ENCODE peak calls at places on chromosome 9, in six cellular contexts. One of them, this sample, is unnamed.

GRCh38 chr9:114476891-114477469 is 28.3 kb downstream of the WHRN start:
- DNase-seq in HepG2: no peak
- DNase-seq in IMR-90: no peak
- DNase-seq in breast epithelium: no peak
- DNase-seq in sigmoid colon: no peak
- DNase-seq in NB4: no peak
- DNase-seq in this sample: no peak

GRCh38 chr9:72356019-72356653 is 8.9 kb downstream of the ZFAND5 start:
- DNase-seq in HepG2: no peak
- DNase-seq in IMR-90: no peak
- DNase-seq in breast epithelium: no peak
- DNase-seq in sigmoid colon: no peak
- DNase-seq in NB4: no peak
- DNase-seq in this sample: no peak

GRCh38 chr9:93859431-93860215 is 95.5 kb downstream of the BARX1 start:
- DNase-seq in HepG2: no peak
- DNase-seq in IMR-90: no peak
- DNase-seq in breast epithelium: no peak
- DNase-seq in sigmoid colon: no peak
- DNase-seq in NB4: peak
- DNase-seq in this sample: no peak

GRCh38 chr9:127090341-127090985 is 32.0 kb downstream of the ANGPTL2 start:
- DNase-seq in HepG2: no peak
- DNase-seq in IMR-90: no peak
- DNase-seq in breast epithelium: no peak
- DNase-seq in sigmoid colon: peak
- DNase-seq in NB4: no peak
- DNase-seq in this sample: no peak

GRCh38 chr9:95874303-95874988 is 1.0 kb upstream of the ERCC6L2 start:
- DNase-seq in HepG2: peak
- DNase-seq in IMR-90: peak
- DNase-seq in breast epithelium: no peak
- DNase-seq in sigmoid colon: no peak
- DNase-seq in NB4: no peak
- DNase-seq in this sample: no peak

GRCh38 chr9:27765931-27766835 is 192.9 kb upstream of the C9orf72 start:
- DNase-seq in HepG2: no peak
- DNase-seq in IMR-90: no peak
- DNase-seq in breast epithelium: no peak
- DNase-seq in sigmoid colon: no peak
- DNase-seq in NB4: no peak
- DNase-seq in this sample: no peak

GRCh38 chr9:19174127-19174921 is 47.0 kb upstream of the PLIN2 start:
- DNase-seq in HepG2: peak
- DNase-seq in IMR-90: peak
- DNase-seq in breast epithelium: peak
- DNase-seq in sigmoid colon: peak
- DNase-seq in NB4: peak
- DNase-seq in this sample: peak

GRCh38 chr9:98453589-98454311 is 198.3 kb upstream of the TBC1D2 start:
- DNase-seq in HepG2: no peak
- DNase-seq in IMR-90: peak
- DNase-seq in breast epithelium: no peak
- DNase-seq in sigmoid colon: no peak
- DNase-seq in NB4: no peak
- DNase-seq in this sample: no peak

GRCh38 chr9:20496328-20496727 is 126.0 kb downstream of the MLLT3 start:
- DNase-seq in HepG2: no peak
- DNase-seq in IMR-90: no peak
- DNase-seq in breast epithelium: no peak
- DNase-seq in sigmoid colon: no peak
- DNase-seq in NB4: no peak
- DNase-seq in this sample: no peak

GRCh38 chr9:95447660-95448420 is 68.9 kb downstream of the PTCH1 start:
- DNase-seq in HepG2: no peak
- DNase-seq in IMR-90: no peak
- DNase-seq in breast epithelium: no peak
- DNase-seq in sigmoid colon: no peak
- DNase-seq in NB4: no peak
- DNase-seq in this sample: peak

GRCh38 chr9:89954229-89954628 is 349.4 kb downstream of the GADD45G start:
- DNase-seq in HepG2: no peak
- DNase-seq in IMR-90: no peak
- DNase-seq in breast epithelium: no peak
- DNase-seq in sigmoid colon: no peak
- DNase-seq in NB4: no peak
- DNase-seq in this sample: no peak

DNA sequence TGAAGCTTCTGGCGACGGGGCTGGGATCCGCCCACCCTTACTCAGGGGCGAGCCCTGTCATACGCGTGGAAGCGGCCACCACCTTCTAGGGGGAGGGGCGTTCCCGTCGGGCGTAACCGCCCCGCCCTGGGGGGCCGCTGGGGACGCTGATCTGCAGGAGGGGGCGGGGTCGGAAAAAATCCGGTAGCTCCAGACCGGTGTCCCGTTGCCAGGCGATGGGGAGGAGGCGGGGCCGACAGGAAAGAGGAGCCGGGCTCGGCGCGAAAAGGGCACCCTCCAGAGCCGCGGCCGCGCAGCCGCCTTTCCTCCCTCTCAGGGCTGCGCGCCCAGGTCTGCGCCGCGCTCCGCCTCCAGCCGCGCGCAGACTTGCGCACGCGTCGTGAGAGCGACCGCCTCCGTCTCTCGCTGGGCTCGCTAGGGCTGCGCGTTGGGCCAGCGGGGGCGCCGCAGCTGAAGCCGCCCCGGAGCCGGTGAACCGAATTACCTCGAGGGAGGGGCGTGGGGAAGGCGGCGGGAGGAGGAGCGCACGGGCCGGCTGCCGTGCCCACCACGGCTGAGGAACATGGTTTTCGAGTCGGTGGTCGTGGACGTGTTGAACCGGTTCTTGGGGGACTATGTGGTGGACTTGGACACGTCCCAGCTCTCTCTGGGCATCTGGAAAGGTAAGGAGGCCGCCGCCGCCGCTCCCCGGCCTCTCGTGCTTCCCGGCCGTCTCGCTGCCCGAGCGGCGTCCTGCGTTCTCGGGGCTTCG is at the start of gene VPS13A:
- DNase-seq in HepG2: peak
- DNase-seq in IMR-90: peak
- DNase-seq in breast epithelium: peak
- DNase-seq in sigmoid colon: peak
- DNase-seq in NB4: peak
- DNase-seq in this sample: peak
- TF ChIP-seq POLR2A in HepG2: peak
- TF ChIP-seq POLR2A in IMR-90: no peak
- TF ChIP-seq POLR2A in breast epithelium: no peak
- TF ChIP-seq POLR2A in sigmoid colon: peak
- TF ChIP-seq POLR2A in NB4: peak
- TF ChIP-seq POLR2A in this sample: peak

GRCh38 chr9:70415041-70415440 is 584 bp upstream of the KLF9 start:
- DNase-seq in HepG2: no peak
- DNase-seq in IMR-90: no peak
- DNase-seq in breast epithelium: no peak
- DNase-seq in sigmoid colon: no peak
- DNase-seq in NB4: no peak
- DNase-seq in this sample: no peak

GRCh38 chr9:70415476-70415875 is 1.0 kb upstream of the KLF9 start:
- DNase-seq in HepG2: no peak
- DNase-seq in IMR-90: no peak
- DNase-seq in breast epithelium: no peak
- DNase-seq in sigmoid colon: no peak
- DNase-seq in NB4: no peak
- DNase-seq in this sample: no peak

GRCh38 chr9:70412678-70413426 is 1.6 kb downstream of the KLF9 start:
- DNase-seq in HepG2: peak
- DNase-seq in IMR-90: peak
- DNase-seq in breast epithelium: peak
- DNase-seq in sigmoid colon: peak
- DNase-seq in NB4: peak
- DNase-seq in this sample: peak

GRCh38 chr9:70413427-70413797 is 1.0 kb downstream of the KLF9 start:
- DNase-seq in HepG2: no peak
- DNase-seq in IMR-90: no peak
- DNase-seq in breast epithelium: no peak
- DNase-seq in sigmoid colon: no peak
- DNase-seq in NB4: no peak
- DNase-seq in this sample: no peak

DNA sequence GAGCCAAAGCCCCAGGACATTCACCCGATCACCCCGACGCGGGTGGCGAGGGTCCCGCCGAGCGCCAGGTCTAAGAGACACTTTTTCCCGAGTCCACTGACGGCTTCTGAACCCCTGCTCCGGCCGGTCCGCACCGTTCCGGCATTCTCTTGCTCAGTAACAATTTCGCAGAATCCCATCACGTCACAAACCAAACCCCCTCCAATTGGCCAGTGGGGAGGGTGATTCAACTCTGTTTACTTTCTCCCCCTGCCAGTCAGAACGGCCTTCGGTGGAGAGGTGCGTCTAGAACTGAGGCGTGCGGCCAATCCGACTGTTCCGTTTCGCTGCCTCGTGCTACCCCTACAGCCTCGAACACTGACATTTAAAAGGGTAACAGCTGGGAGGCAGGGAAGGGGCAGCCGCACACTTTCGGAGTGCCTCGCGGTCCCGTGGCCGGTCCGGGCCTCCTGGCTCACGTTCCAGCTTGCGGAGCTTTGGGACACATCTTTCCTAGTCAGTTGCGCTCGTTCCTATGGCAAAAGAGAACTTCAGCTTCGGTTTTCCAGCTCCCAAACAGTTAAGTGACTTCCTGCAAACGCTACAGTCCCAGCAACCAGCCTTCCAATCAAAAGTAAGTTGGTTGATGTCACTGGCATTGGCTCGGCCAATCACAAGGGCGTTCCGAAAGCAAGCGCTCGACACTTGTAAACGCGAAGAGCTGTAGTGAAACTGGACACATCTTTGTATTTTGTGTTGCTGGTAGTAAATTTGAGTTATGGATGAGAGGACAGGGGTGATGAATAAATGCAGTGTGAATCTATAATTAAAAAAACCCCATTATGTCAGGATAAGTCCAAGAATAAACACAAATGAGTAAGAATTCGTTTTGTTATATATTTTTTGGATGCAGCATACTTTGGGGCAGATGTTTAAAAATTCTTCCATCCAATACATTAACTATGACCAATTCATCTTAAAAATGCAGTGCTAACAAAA is at the start of gene KLF9:
- DNase-seq in HepG2: peak
- DNase-seq in IMR-90: peak
- DNase-seq in breast epithelium: peak
- DNase-seq in sigmoid colon: peak
- DNase-seq in NB4: peak
- DNase-seq in this sample: peak
- TF ChIP-seq POLR2A in HepG2: no peak
- TF ChIP-seq POLR2A in IMR-90: peak
- TF ChIP-seq POLR2A in breast epithelium: peak
- TF ChIP-seq POLR2A in sigmoid colon: peak
- TF ChIP-seq POLR2A in NB4: peak
- TF ChIP-seq POLR2A in this sample: peak

GRCh38 chr9:122095010-122095767 is 2.1 kb upstream of the TTLL11 start:
- DNase-seq in HepG2: peak
- DNase-seq in IMR-90: peak
- DNase-seq in breast epithelium: no peak
- DNase-seq in sigmoid colon: peak
- DNase-seq in NB4: peak
- DNase-seq in this sample: no peak

GRCh38 chr9:122090287-122090883 is 2.7 kb downstream of the TTLL11 start:
- DNase-seq in HepG2: peak
- DNase-seq in IMR-90: no peak
- DNase-seq in breast epithelium: no peak
- DNase-seq in sigmoid colon: no peak
- DNase-seq in NB4: no peak
- DNase-seq in this sample: no peak

GRCh38 chr9:122091682-122092592 is 1.2 kb downstream of the TTLL11 start:
- DNase-seq in HepG2: no peak
- DNase-seq in IMR-90: no peak
- DNase-seq in breast epithelium: no peak
- DNase-seq in sigmoid colon: no peak
- DNase-seq in NB4: peak
- DNase-seq in this sample: no peak

GRCh38 chr9:122090981-122091380 is 2.1 kb downstream of the TTLL11 start:
- DNase-seq in HepG2: no peak
- DNase-seq in IMR-90: no peak
- DNase-seq in breast epithelium: no peak
- DNase-seq in sigmoid colon: no peak
- DNase-seq in NB4: no peak
- DNase-seq in this sample: no peak

DNA sequence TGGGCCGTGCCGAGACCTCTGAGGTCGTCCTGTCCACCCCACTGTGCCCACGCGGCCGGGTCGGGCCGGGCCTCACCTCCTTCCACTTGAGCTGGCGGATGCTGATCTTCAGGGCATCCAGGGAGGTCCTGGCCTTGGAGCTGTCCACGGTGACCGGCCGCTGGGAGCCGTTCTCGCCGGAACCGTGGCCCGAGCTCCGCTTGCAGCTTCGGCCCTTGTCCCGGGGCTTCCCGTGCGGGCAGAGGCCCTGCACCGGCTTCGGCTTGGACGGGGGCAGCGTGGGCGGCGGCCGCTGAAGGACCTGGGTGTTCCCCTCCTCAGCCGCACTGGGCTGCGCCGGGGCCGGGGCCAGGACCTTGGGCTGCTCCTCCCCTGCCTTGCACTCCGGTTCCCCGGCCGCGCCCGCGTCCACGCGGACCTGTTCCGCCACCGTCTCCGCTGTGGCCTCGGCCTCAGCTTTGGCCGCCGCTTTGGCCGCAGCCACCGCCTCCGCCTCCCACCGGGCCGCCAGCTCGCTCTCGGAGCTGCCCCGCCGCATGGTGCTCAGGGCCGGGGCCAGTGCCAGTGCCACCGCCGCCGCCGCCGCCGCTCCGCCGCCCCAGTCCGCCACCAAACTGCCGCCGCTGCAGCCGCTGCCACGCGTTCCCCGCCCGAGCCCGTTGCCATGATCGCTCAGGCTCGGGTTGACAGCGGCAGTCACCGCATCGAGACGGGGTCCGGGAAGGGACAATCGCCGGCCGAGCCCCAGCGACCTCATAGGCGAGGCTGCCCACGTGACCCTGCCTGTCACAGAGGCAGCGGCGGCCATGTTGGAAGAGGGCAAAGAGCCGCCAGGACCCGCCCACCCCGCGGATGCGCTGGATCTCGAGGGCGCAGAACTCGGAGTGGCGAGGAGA is at the start of gene TTLL11:
- DNase-seq in HepG2: peak
- DNase-seq in IMR-90: peak
- DNase-seq in breast epithelium: peak
- DNase-seq in sigmoid colon: peak
- DNase-seq in NB4: peak
- DNase-seq in this sample: peak
- TF ChIP-seq POLR2A in HepG2: peak
- TF ChIP-seq POLR2A in IMR-90: no peak
- TF ChIP-seq POLR2A in breast epithelium: no peak
- TF ChIP-seq POLR2A in sigmoid colon: no peak
- TF ChIP-seq POLR2A in NB4: no peak
- TF ChIP-seq POLR2A in this sample: no peak

DNA sequence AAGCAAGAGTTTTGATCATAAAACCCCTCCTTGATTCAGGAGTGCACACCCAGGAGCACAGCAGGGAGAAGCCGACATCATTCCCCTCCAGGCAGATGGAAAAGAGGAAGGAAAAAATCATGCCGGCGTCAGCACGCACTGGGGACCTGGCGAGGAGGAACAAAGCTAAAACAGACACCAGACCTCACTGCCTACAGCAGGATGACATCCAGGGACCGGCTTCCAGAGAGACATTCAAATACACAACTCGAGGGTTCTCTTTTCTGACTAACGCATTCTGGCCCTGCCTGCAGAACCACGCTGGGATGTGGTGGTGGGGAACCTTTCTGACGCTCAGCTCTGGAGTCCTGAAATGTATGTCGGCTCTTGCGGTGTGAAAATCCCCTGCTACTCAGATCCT is 2.7 kb downstream of the UBAC1 start:
- DNase-seq in HepG2: no peak
- DNase-seq in IMR-90: no peak
- DNase-seq in breast epithelium: no peak
- DNase-seq in sigmoid colon: no peak
- DNase-seq in NB4: no peak
- DNase-seq in this sample: no peak
- TF ChIP-seq POLR2A in HepG2: no peak
- TF ChIP-seq POLR2A in IMR-90: no peak
- TF ChIP-seq POLR2A in breast epithelium: no peak
- TF ChIP-seq POLR2A in sigmoid colon: no peak
- TF ChIP-seq POLR2A in NB4: no peak
- TF ChIP-seq POLR2A in this sample: no peak

This sample was measured in heart left ventricle.